ENCODE peak calls at places on chromosomes 6 and 20, in seven cellular contexts. L is transverse colon, P is K562, F is suprapubic skin, I is HCT116, S is stomach, J is breast epithelium. C is an unnamed sample. For H3K4me1, the result is how much of the 10 kb centered on the place peaks cover.

GRCh38 chr6:13006578-13007300 is 290.2 kb downstream of the PHACTR1 start:
- DNase-seq in L (no peak), P (peak), F (no peak), I (no peak), S (no peak), J (no peak), C (no peak)

GRCh38 chr20:33262658-33263065 is 20.4 kb upstream of the BPIFB1 start:
- DNase-seq in L (no peak), P (peak), F (no peak), I (peak), S (peak), J (no peak), C (no peak)

GRCh38 chr6:106558364-106558763 is 70.9 kb downstream of the RTN4IP1 start:
- DNase-seq in L (no peak), P (no peak), F (no peak), I (no peak), S (no peak), J (no peak), C (no peak)

GRCh38 chr20:62707981-62708521 is 585 bp upstream of the NTSR1 start:
- DNase-seq in L (no peak), P (peak), F (no peak), I (peak), S (no peak), J (no peak), C (no peak)

GRCh38 chr20:50012282-50013263 is 29.8 kb downstream of the SNAI1 start:
- DNase-seq in L (peak), P (peak), F (no peak), I (no peak), S (no peak), J (no peak), C (no peak)

GRCh38 chr6:10434235-10434634 is 19.4 kb upstream of the TFAP2A start:
- DNase-seq in L (no peak), P (no peak), F (no peak), I (no peak), S (no peak), J (no peak), C (no peak)

GRCh38 chr20:56766528-56766927 is 137.4 kb downstream of the TFAP2C start:
- DNase-seq in L (no peak), P (no peak), F (no peak), I (no peak), S (no peak), J (no peak), C (no peak)

GRCh38 chr6:143806282-143807102 is 36.6 kb upstream of the LTV1 start:
- DNase-seq in L (no peak), P (peak), F (no peak), I (no peak), S (no peak), J (no peak), C (no peak)

GRCh38 chr6:163180874-163181541 is 233.5 kb upstream of the QKI start:
- DNase-seq in L (peak), P (peak), F (no peak), I (peak), S (peak), J (no peak), C (peak)

GRCh38 chr6:49333345-49334120 is 129.5 kb downstream of the MMUT start:
- DNase-seq in L (no peak), P (no peak), F (no peak), I (no peak), S (no peak), J (no peak), C (no peak)

GRCh38 chr6:70651326-70651905 is 16.3 kb upstream of the SMAP1 start:
- DNase-seq in L (peak), P (no peak), F (no peak), I (no peak), S (no peak), J (no peak), C (no peak)

GRCh38 chr6:36204068-36204753 is 7.7 kb downstream of the BRPF3 start:
- DNase-seq in L (no peak), P (no peak), F (no peak), I (no peak), S (no peak), J (no peak), C (no peak)

GRCh38 chr20:1245578-1245977 is 19.7 kb downstream of the RAD21L1 start:
- DNase-seq in L (no peak), P (no peak), F (no peak), I (no peak), S (no peak), J (no peak), C (no peak)

GRCh38 chr20:33279261-33279910 is 3.6 kb upstream of the BPIFB1 start:
- DNase-seq in L (no peak), P (no peak), F (no peak), I (no peak), S (no peak), J (no peak), C (no peak)

GRCh38 chr6:20441921-20442320 is 40.2 kb downstream of the E2F3 start:
- DNase-seq in L (no peak), P (no peak), F (no peak), I (no peak), S (no peak), J (no peak), C (peak)

GRCh38 chr6:161439093-161439492 is 165.2 kb upstream of the AGPAT4 start:
- DNase-seq in L (no peak), P (peak), F (peak), I (peak), S (no peak), J (peak), C (no peak)

GRCh38 chr6:30682181-30683117 is 4.0 kb downstream of the PPP1R18 start:
- DNase-seq in L (peak), P (peak), F (peak), I (no peak), S (peak), J (no peak), C (no peak)

GRCh38 chr20:36624925-36625324 is 19.3 kb downstream of the RAB5IF start:
- DNase-seq in L (no peak), P (no peak), F (no peak), I (no peak), S (no peak), J (no peak), C (no peak)

GRCh38 chr6:35757461-35758123 is 18.8 kb upstream of the CLPSL2 start:
- DNase-seq in L (no peak), P (peak), F (no peak), I (peak), S (no peak), J (no peak), C (no peak)

GRCh38 chr6:18598865-18599264 is 211.7 kb downstream of the RNF144B start:
- DNase-seq in L (no peak), P (no peak), F (no peak), I (no peak), S (no peak), J (no peak), C (no peak)

GRCh38 chr20:58695895-58696375 is 3.3 kb downstream of the NPEPL1 start:
- DNase-seq in L (no peak), P (no peak), F (no peak), I (no peak), S (no peak), J (no peak), C (no peak)

GRCh38 chr6:15493437-15494168 is 169.2 kb downstream of the DTNBP1 start:
- DNase-seq in L (no peak), P (no peak), F (no peak), I (no peak), S (no peak), J (no peak), C (no peak)

GRCh38 chr6:158572653-158573541 is 13.0 kb downstream of the TMEM181 start:
- DNase-seq in L (no peak), P (no peak), F (no peak), I (no peak), S (no peak), J (peak), C (no peak)

GRCh38 chr6:158573542-158573931 is 13.6 kb downstream of the TMEM181 start:
- DNase-seq in L (no peak), P (no peak), F (no peak), I (no peak), S (no peak), J (peak), C (no peak)

GRCh38 chr6:158570681-158570962 is 10.7 kb downstream of the TMEM181 start:
- DNase-seq in L (no peak), P (no peak), F (no peak), I (no peak), S (no peak), J (no peak), C (no peak)

GRCh38 chr6:158574800-158575199 is 14.9 kb downstream of the TMEM181 start:
- DNase-seq in L (no peak), P (no peak), F (no peak), I (no peak), S (no peak), J (peak), C (no peak)

DNA sequence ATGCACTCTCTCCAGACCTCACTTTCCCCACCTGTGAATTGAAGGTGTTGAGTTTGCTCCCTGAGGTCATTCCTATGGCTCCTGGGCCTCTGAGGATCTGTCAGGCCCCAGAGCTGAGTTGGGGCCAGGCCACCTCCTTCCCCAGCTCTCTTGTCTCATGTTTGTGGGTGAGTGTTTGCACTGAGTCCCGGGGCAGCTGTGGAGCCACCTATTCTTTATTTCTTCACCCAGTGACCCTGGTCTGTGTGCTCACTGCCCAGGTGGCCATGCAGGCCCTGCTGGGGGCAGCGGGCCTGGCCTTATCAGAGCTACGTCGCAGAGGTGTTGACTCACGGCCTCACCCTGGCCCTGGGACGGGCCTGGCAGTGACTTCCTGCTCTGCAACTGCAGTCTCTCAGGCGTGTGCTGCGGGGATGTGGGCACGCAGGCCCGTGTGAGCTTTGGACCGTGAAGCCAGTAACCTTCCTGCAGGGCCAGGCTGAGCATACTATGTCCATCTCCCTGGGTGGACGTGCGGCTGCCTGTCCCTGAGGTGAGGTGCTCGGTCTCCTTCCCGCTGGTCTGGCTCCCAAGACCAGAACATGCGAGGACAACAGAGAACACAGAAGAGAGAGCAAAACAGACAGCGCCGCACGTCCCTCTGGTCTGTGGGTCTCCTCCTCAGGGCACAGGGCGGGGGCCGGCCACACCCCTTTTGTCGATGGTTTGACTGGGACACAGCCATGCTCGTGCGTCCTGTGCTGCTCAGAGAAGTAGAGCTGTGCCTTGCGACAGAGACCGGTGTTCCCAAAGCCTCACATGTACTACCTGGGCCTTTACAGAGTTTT is 12.1 kb downstream of the TMEM181 start:
- DNase-seq in L (peak), P (no peak), F (no peak), I (no peak), S (peak), J (peak), C (no peak)
- TF ChIP-seq POLR2AphosphoS5 in L (peak), P (no peak), F (no peak), I (no peak), S (peak), J (no peak), C (no peak)

GRCh38 chr6:89952696-89953095 is 58.4 kb downstream of the GJA10 start:
- DNase-seq in L (peak), P (no peak), F (no peak), I (no peak), S (no peak), J (no peak), C (no peak)

GRCh38 chr6:89955364-89955763 is 61.1 kb downstream of the GJA10 start:
- DNase-seq in L (no peak), P (no peak), F (no peak), I (no peak), S (no peak), J (no peak), C (no peak)

GRCh38 chr6:89954721-89955148 is 60.5 kb downstream of the GJA10 start:
- DNase-seq in L (no peak), P (no peak), F (no peak), I (no peak), S (no peak), J (no peak), C (no peak)

GRCh38 chr6:89952361-89952680 is 58.1 kb downstream of the GJA10 start:
- DNase-seq in L (no peak), P (no peak), F (no peak), I (no peak), S (no peak), J (no peak), C (no peak)

DNA sequence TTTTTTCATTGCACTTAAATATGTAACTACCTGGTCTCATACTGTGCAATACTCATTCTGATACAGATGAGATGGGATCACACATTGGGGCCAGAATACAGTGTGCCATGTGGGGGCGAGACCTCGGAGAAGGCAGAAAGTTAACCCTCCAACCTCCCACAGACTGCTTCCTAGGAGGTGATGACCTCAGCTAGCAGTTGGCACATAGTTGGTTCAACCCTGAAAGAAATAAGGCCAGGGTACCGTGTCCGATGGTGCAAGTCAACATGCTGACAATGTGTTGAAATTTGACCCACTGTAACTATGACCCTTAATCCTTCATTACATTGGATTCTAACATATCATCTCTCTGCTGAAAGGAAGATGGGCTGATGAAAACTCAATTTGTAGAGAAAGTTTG is 61.9 kb downstream of the GJA10 start:
- DNase-seq in L (no peak), P (no peak), F (no peak), I (no peak), S (no peak), J (no peak), C (no peak)
- H3K4me1 ChIP-seq in L (under half), P (under half), F (under half), I (under half), S (under half), J (under half), C (under half)

GRCh38 chr6:52076791-52077179 is 10.6 kb downstream of the PKHD1 start:
- DNase-seq in L (no peak), P (no peak), F (no peak), I (no peak), S (no peak), J (no peak), C (no peak)

GRCh38 chr6:52081237-52081636 is 6.2 kb downstream of the PKHD1 start:
- DNase-seq in L (no peak), P (no peak), F (no peak), I (no peak), S (no peak), J (no peak), C (no peak)

GRCh38 chr6:52077180-52077884 is 10.1 kb downstream of the PKHD1 start:
- DNase-seq in L (no peak), P (no peak), F (no peak), I (no peak), S (no peak), J (no peak), C (no peak)

GRCh38 chr6:52074155-52074554 is 13.3 kb downstream of the PKHD1 start:
- DNase-seq in L (no peak), P (peak), F (no peak), I (no peak), S (no peak), J (no peak), C (no peak)

DNA sequence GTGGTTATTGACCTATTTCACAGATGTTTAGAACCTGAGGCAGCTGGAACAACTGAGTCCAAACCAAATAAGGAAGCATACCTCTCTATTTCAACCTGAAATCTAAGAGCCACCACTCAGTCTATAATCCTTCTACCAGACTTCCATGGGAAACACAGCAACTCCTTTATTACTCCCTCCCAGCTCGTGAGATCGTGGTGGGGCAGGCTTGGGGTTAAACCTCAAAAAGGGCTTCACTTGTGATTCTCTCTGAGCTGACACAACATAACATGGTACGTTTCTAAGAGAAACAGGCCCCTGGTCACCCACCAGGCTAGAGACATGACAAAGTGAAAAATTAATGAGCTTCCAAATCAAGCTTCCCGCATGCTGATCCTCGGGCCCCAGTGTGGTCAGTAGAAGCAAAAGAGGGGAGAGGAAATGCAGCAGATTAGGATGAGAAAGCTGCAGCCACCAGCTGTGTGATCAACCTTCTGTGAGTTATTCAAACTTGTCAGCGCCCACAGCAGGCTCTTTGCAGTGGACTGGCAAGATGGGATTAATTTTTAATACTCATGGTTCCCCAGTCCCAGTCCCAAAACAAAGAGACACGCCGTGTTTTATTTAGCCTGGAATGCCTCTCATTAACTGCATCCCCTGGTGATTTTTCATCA is 9.3 kb downstream of the PKHD1 start:
- DNase-seq in L (no peak), P (no peak), F (no peak), I (no peak), S (no peak), J (no peak), C (no peak)
- TF ChIP-seq POLR2A in L (no peak), P (no peak), F (no peak), I (no peak), S (no peak), J (no peak), C (no peak)

DNA sequence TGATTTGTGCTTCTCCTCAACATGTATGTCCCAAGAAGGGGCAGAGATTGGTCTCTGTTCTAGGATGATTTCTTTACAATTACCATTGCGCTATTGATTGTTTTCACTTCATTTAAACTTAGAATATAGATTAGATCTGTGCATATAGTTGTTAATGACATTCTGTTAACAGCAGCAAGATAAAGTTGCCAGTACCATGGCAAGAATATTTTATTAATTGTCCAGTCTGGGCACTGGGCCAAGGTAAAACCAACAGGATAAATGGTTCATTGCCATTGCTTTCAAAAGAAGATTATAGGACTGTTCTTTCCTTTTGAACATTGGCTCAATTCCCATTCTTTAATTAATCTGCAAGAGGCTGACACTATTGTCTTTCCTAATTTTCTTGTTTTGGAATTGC is 592.4 kb downstream of the RFPL4B start:
- DNase-seq in L (no peak), P (no peak), F (no peak), I (no peak), S (no peak), J (no peak), C (no peak)
- TF ChIP-seq POLR2AphosphoS5 in L (no peak), P (no peak), F (no peak), I (no peak), S (no peak), J (no peak), C (no peak)

DNA sequence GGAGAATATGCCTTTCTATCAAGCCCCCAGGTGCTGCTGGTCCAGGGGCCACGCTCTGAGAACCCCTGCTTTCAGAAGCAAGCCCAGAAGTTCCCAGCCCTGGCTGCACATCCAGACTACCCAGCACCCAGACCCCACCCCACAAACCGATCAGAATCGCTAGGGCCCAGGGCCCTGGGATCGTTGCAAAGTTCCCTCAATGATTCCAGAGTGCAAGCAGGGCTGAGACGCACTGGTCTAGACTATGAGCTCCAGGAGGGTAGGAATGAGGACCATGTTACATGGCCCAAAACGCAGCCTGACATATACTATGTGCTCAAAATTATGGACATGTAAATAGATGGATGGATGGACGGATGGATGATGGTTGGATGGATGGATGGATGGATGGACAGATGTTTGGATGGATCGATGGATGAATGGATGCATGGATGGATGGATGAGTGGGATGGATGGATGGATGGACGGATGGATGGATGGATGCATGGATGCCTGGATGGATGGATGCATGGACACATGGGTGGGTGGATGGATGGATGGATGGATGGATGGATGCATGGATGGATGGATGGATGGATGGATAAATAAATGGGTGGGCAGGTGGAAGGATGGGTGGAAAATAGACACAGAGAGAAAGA is 194.1 kb downstream of the PREX1 start:
- DNase-seq in L (no peak), P (no peak), F (no peak), I (no peak), S (no peak), J (no peak), C (no peak)
- H3K4me1 ChIP-seq in L (under half), P (under half), F (under half), I (under half), S (under half), J (under half), C (under half)

GRCh38 chr6:137283940-137284910 is 65.0 kb upstream of the IFNGR1 start:
- DNase-seq in L (no peak), P (no peak), F (no peak), I (no peak), S (no peak), J (no peak), C (no peak)

GRCh38 chr6:137286926-137287325 is 67.7 kb upstream of the IFNGR1 start:
- DNase-seq in L (no peak), P (no peak), F (no peak), I (no peak), S (no peak), J (no peak), C (no peak)

GRCh38 chr6:137282253-137282652 is 63.1 kb upstream of the IFNGR1 start:
- DNase-seq in L (no peak), P (no peak), F (no peak), I (no peak), S (no peak), J (no peak), C (no peak)

GRCh38 chr6:137286368-137286767 is 67.2 kb upstream of the IFNGR1 start:
- DNase-seq in L (no peak), P (no peak), F (no peak), I (no peak), S (no peak), J (no peak), C (no peak)

DNA sequence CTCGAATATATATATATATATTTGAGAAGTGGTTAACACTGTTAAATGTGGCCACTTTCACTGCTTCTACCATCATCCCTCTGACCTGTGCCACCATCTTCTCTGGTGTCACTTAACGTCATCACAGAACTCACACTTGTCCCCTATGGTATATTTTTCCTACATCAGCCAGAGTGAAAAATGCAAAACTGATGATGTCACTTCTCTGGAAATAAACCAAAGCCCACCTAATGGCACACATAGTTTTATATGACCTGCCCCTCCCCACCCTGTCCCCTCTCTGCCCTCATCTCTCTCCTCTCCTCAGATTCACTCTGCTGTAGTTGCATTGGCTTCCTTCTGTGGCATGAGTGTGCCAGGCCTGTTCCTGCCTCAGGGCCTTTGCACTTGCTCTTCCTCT is 63.9 kb upstream of the IFNGR1 start:
- DNase-seq in L (no peak), P (no peak), F (no peak), I (no peak), S (no peak), J (no peak), C (no peak)
- TF ChIP-seq POLR2A in L (no peak), P (no peak), F (no peak), I (no peak), S (no peak), J (no peak), C (no peak)

C was measured in prostate gland.